ENCODE peak calls at places on chromosomes 7 and 10, in eight cellular contexts. One of them, this sample, is unnamed.

GRCh38 chr7:36475371-36475770 is 85.7 kb downstream of the ANLN start:
- DNase-seq in thoracic aorta: no peak
- DNase-seq in AG09319: no peak
- DNase-seq in RCC 7860: no peak
- DNase-seq in DMS153: no peak
- DNase-seq in HL-60: no peak
- DNase-seq in HAP-1: no peak
- DNase-seq in activated naive CD4-positive, alpha-beta T cell treated with anti-CD3 and anti-CD28 coated beads, Interleukin-2, amount 50 U/mL, for 72 hours: peak
- DNase-seq in this sample: no peak

GRCh38 chr7:38425509-38425908 is 152.1 kb upstream of the TARP start:
- DNase-seq in HAP-1: no peak
- DNase-seq in activated naive CD4-positive, alpha-beta T cell treated with anti-CD3 and anti-CD28 coated beads, Interleukin-2, amount 50 U/mL, for 72 hours: no peak
- DNase-seq in HL-60: no peak
- DNase-seq in thoracic aorta: no peak
- DNase-seq in DMS153: no peak
- DNase-seq in AG09319: no peak
- DNase-seq in RCC 7860: no peak
- DNase-seq in this sample: no peak

GRCh38 chr7:47288060-47288459 is 293.9 kb downstream of the TNS3 start:
- DNase-seq in activated naive CD4-positive, alpha-beta T cell treated with anti-CD3 and anti-CD28 coated beads, Interleukin-2, amount 50 U/mL, for 72 hours: no peak
- DNase-seq in HL-60: no peak
- DNase-seq in HAP-1: no peak
- DNase-seq in DMS153: no peak
- DNase-seq in thoracic aorta: no peak
- DNase-seq in RCC 7860: no peak
- DNase-seq in AG09319: no peak
- DNase-seq in this sample: no peak

GRCh38 chr7:151850484-151851159 is 26.3 kb downstream of the PRKAG2 start:
- DNase-seq in thoracic aorta: no peak
- DNase-seq in DMS153: no peak
- DNase-seq in HL-60: peak
- DNase-seq in activated naive CD4-positive, alpha-beta T cell treated with anti-CD3 and anti-CD28 coated beads, Interleukin-2, amount 50 U/mL, for 72 hours: no peak
- DNase-seq in HAP-1: no peak
- DNase-seq in RCC 7860: no peak
- DNase-seq in AG09319: no peak
- DNase-seq in this sample: no peak

GRCh38 chr10:78438094-78438906 is 404.6 kb downstream of the RPS24 start:
- DNase-seq in HL-60: peak
- DNase-seq in DMS153: no peak
- DNase-seq in RCC 7860: no peak
- DNase-seq in thoracic aorta: no peak
- DNase-seq in activated naive CD4-positive, alpha-beta T cell treated with anti-CD3 and anti-CD28 coated beads, Interleukin-2, amount 50 U/mL, for 72 hours: no peak
- DNase-seq in HAP-1: no peak
- DNase-seq in AG09319: no peak
- DNase-seq in this sample: no peak

GRCh38 chr7:55641273-55641691 is 69.0 kb upstream of the VOPP1 start:
- DNase-seq in HL-60: peak
- DNase-seq in HAP-1: peak
- DNase-seq in thoracic aorta: no peak
- DNase-seq in activated naive CD4-positive, alpha-beta T cell treated with anti-CD3 and anti-CD28 coated beads, Interleukin-2, amount 50 U/mL, for 72 hours: peak
- DNase-seq in DMS153: peak
- DNase-seq in AG09319: peak
- DNase-seq in RCC 7860: peak
- DNase-seq in this sample: peak

GRCh38 chr10:118694848-118695247 is 59.9 kb downstream of the CACUL1 start:
- DNase-seq in activated naive CD4-positive, alpha-beta T cell treated with anti-CD3 and anti-CD28 coated beads, Interleukin-2, amount 50 U/mL, for 72 hours: no peak
- DNase-seq in DMS153: no peak
- DNase-seq in AG09319: peak
- DNase-seq in thoracic aorta: no peak
- DNase-seq in HAP-1: no peak
- DNase-seq in RCC 7860: no peak
- DNase-seq in HL-60: no peak
- DNase-seq in this sample: no peak

GRCh38 chr10:108684431-108684830 is 1238.9 kb downstream of the XPNPEP1 start:
- DNase-seq in DMS153: no peak
- DNase-seq in activated naive CD4-positive, alpha-beta T cell treated with anti-CD3 and anti-CD28 coated beads, Interleukin-2, amount 50 U/mL, for 72 hours: no peak
- DNase-seq in HAP-1: no peak
- DNase-seq in thoracic aorta: no peak
- DNase-seq in AG09319: no peak
- DNase-seq in RCC 7860: no peak
- DNase-seq in HL-60: no peak
- DNase-seq in this sample: no peak

GRCh38 chr7:134500406-134500805 is 27.0 kb upstream of the AKR1B10 start:
- DNase-seq in DMS153: no peak
- DNase-seq in RCC 7860: no peak
- DNase-seq in HAP-1: no peak
- DNase-seq in HL-60: no peak
- DNase-seq in AG09319: no peak
- DNase-seq in thoracic aorta: no peak
- DNase-seq in activated naive CD4-positive, alpha-beta T cell treated with anti-CD3 and anti-CD28 coated beads, Interleukin-2, amount 50 U/mL, for 72 hours: no peak
- DNase-seq in this sample: no peak

GRCh38 chr7:100691676-100692577 is 2.1 kb downstream of the GIGYF1 start:
- DNase-seq in DMS153: peak
- DNase-seq in HL-60: peak
- DNase-seq in AG09319: peak
- DNase-seq in HAP-1: peak
- DNase-seq in thoracic aorta: no peak
- DNase-seq in RCC 7860: peak
- DNase-seq in activated naive CD4-positive, alpha-beta T cell treated with anti-CD3 and anti-CD28 coated beads, Interleukin-2, amount 50 U/mL, for 72 hours: peak
- DNase-seq in this sample: no peak

GRCh38 chr7:34544621-34545020 is 113.4 kb upstream of the NPSR1 start:
- DNase-seq in thoracic aorta: no peak
- DNase-seq in DMS153: no peak
- DNase-seq in AG09319: no peak
- DNase-seq in HL-60: no peak
- DNase-seq in RCC 7860: no peak
- DNase-seq in HAP-1: no peak
- DNase-seq in activated naive CD4-positive, alpha-beta T cell treated with anti-CD3 and anti-CD28 coated beads, Interleukin-2, amount 50 U/mL, for 72 hours: no peak
- DNase-seq in this sample: no peak

GRCh38 chr10:17981766-17982380 is 30.2 kb downstream of the SLC39A12 start:
- DNase-seq in DMS153: no peak
- DNase-seq in HAP-1: no peak
- DNase-seq in HL-60: no peak
- DNase-seq in AG09319: no peak
- DNase-seq in thoracic aorta: no peak
- DNase-seq in RCC 7860: peak
- DNase-seq in activated naive CD4-positive, alpha-beta T cell treated with anti-CD3 and anti-CD28 coated beads, Interleukin-2, amount 50 U/mL, for 72 hours: no peak
- DNase-seq in this sample: peak

GRCh38 chr7:11858668-11859302 is 26.8 kb upstream of the THSD7A start:
- DNase-seq in DMS153: peak
- DNase-seq in RCC 7860: no peak
- DNase-seq in AG09319: no peak
- DNase-seq in HL-60: no peak
- DNase-seq in activated naive CD4-positive, alpha-beta T cell treated with anti-CD3 and anti-CD28 coated beads, Interleukin-2, amount 50 U/mL, for 72 hours: no peak
- DNase-seq in HAP-1: no peak
- DNase-seq in thoracic aorta: no peak
- DNase-seq in this sample: no peak

GRCh38 chr7:69367785-69368184 is 230.5 kb upstream of the AUTS2 start:
- DNase-seq in AG09319: no peak
- DNase-seq in thoracic aorta: no peak
- DNase-seq in HL-60: no peak
- DNase-seq in activated naive CD4-positive, alpha-beta T cell treated with anti-CD3 and anti-CD28 coated beads, Interleukin-2, amount 50 U/mL, for 72 hours: no peak
- DNase-seq in HAP-1: no peak
- DNase-seq in RCC 7860: peak
- DNase-seq in DMS153: no peak
- DNase-seq in this sample: no peak

GRCh38 chr10:34031410-34031809 is 696.9 kb upstream of the NRP1 start:
- DNase-seq in DMS153: no peak
- DNase-seq in HAP-1: no peak
- DNase-seq in thoracic aorta: peak
- DNase-seq in RCC 7860: no peak
- DNase-seq in activated naive CD4-positive, alpha-beta T cell treated with anti-CD3 and anti-CD28 coated beads, Interleukin-2, amount 50 U/mL, for 72 hours: no peak
- DNase-seq in AG09319: peak
- DNase-seq in HL-60: no peak
- DNase-seq in this sample: no peak

This sample was measured in smooth muscle cell of the brain vasculature.